ENCODE peak calls at places on chromosomes 7 and 10, in seven cellular contexts. B, S, O, G, J, V and L are unnamed samples.
A peak's percentile ranks its signal among the peaks of the same experiment; 100 is the strongest.

GRCh38 chr10:133401981-133402725 is 8.2 kb downstream of the MTG1 start:
- DNase-seq in B (no peak), S (no peak), O (no peak), G (no peak), J (no peak), V (peak; percentile 27), L (no peak)

GRCh38 chr10:71382757-71383156 is 14.0 kb upstream of the CDH23 start:
- DNase-seq in B (no peak), S (no peak), O (peak; percentile 54), G (no peak), J (no peak), V (no peak), L (no peak)

GRCh38 chr10:48450811-48451466 is 144.5 kb downstream of the MAPK8 start:
- DNase-seq in B (no peak), S (no peak), O (no peak), G (no peak), J (no peak), V (peak; percentile 42), L (no peak)

GRCh38 chr7:66778201-66778600 is 37.7 kb downstream of the RABGEF1 start:
- DNase-seq in B (no peak), S (no peak), O (no peak), G (no peak), J (no peak), V (no peak), L (no peak)

GRCh38 chr10:95628786-95629185 is 27.7 kb downstream of the ALDH18A1 start:
- DNase-seq in B (no peak), S (no peak), O (no peak), G (no peak), J (no peak), V (no peak), L (no peak)

GRCh38 chr7:156192921-156193320 is 380.7 kb upstream of the SHH start:
- DNase-seq in B (no peak), S (peak; percentile 4), O (peak; percentile 62), G (no peak), J (no peak), V (no peak), L (no peak)

GRCh38 chr7:89731751-89732150 is 422.5 kb upstream of the STEAP1 start:
- DNase-seq in B (no peak), S (no peak), O (no peak), G (no peak), J (no peak), V (no peak), L (no peak)

GRCh38 chr7:71404701-71405345 is 272.9 kb downstream of the GALNT17 start:
- DNase-seq in B (no peak), S (no peak), O (no peak), G (no peak), J (no peak), V (no peak), L (no peak)

GRCh38 chr10:50932113-50932512 is 46.7 kb upstream of the A1CF start:
- DNase-seq in B (no peak), S (no peak), O (no peak), G (no peak), J (no peak), V (no peak), L (no peak)

GRCh38 chr7:135321556-135321955 is 87.9 kb downstream of the STRA8 start:
- DNase-seq in B (peak; percentile 62), S (no peak), O (no peak), G (no peak), J (no peak), V (no peak), L (no peak)

GRCh38 chr10:14653271-14654161 is 121.2 kb downstream of the FAM107B start:
- DNase-seq in B (peak; percentile 42), S (no peak), O (no peak), G (no peak), J (no peak), V (no peak), L (peak; percentile 37)

GRCh38 chr7:156376317-156376716 is 264.3 kb upstream of the RNF32 start:
- DNase-seq in B (no peak), S (no peak), O (no peak), G (no peak), J (no peak), V (no peak), L (no peak)

GRCh38 chr7:24781106-24781505 is 23.8 kb upstream of the GSDME start:
- DNase-seq in B (no peak), S (no peak), O (no peak), G (no peak), J (no peak), V (no peak), L (no peak)

GRCh38 chr7:24786306-24786705 is 29.0 kb upstream of the GSDME start:
- DNase-seq in B (no peak), S (no peak), O (no peak), G (no peak), J (no peak), V (no peak), L (no peak)

GRCh38 chr7:24783731-24784130 is 26.5 kb upstream of the GSDME start:
- DNase-seq in B (no peak), S (no peak), O (no peak), G (no peak), J (no peak), V (no peak), L (no peak)

GRCh38 chr7:24786941-24787340 is 29.7 kb upstream of the GSDME start:
- DNase-seq in B (no peak), S (peak; percentile 73), O (no peak), G (no peak), J (no peak), V (no peak), L (no peak)

DNA sequence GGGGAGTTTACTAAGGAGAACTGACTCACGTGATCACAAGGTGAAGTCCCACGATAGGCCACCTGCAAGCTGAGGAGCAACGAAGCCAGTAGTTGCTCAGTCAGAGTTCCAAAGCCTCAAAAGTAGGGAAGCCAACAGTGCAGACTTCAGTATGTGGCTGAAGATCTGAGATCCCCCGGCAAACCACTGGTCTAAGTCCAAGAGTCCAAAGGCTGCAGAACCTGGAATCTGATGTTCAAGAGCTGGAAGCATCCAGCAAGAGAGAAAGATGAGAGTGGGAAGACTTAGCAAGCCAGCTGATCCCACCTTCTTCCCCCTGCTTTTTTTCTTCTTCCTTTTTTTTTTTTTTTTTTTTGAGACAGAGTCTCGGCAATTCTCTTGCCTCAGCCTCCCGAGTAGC is 27.0 kb upstream of the GSDME start:
- DNase-seq in B (no peak), S (no peak), O (no peak), G (no peak), J (no peak), V (no peak), L (no peak)
- TF ChIP-seq JUND in B (no peak), S (no peak), O (no peak), G (no peak), J (no peak), V (no peak), L (no peak)

DNA sequence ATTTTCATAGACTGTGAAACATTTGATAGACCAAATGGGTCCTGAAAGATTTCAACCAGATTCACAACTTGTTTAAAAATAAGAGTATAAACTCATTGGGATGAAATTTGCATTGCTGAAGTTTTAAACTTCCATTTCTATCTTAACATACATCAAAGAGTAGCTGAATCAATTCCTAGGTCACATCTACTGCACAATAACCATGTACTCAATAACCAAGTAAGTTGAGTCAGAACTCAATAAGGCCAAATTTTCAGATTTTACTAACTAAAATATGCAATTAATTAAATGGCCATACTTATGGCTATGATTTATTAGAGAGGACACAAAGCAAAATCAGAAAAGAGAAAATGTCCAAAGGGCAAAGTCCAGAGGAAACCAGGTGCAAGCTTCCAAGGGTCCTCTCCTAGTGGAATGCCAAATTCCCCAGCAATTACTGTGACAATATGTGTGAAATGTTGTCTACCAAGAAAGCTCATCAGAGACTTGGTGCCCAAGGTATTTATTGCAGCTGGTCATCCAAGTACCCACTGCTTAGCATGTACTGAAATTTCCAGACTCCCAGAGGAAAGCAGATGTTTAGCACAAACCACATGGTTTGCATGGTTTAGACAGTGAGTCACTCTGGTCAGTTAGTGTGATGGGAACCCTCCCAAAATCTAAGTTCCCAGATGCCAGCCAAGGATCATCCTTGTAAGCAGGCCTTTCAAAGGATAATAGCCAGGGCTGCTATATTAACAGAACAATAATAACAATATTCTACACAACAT is 238.9 kb downstream of the IPMK start:
- DNase-seq in B (no peak), S (no peak), O (no peak), G (no peak), J (no peak), V (no peak), L (peak; percentile 47)
- TF ChIP-seq JUND in B (peak; percentile 54), S (no peak), O (no peak), G (no peak), J (no peak), V (no peak), L (no peak)

DNA sequence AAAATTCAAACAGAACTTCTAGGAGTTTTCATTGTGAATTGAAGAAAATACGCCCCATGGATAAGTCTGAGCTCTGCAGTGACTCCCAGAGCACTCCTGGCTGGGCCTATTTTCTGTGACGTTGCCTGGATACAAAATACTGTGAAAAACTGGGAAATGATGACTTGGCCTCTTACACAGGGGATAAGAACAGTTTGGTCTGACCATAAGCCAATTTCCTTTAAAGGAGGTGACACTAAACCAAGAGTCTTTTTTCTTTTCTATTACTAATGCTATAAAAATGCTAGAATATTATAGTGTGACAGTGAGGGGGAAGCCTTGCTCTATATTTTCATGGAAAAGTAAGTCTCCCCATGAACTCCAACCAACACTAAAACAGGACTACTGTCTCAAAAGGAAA is 45.6 kb downstream of the MYOF start:
- DNase-seq in B (no peak), S (no peak), O (no peak), G (no peak), J (no peak), V (no peak), L (no peak)
- TF ChIP-seq JUND in B (no peak), S (no peak), O (no peak), G (no peak), J (no peak), V (no peak), L (no peak)

GRCh38 chr7:22842973-22843372 is 20.3 kb upstream of the TOMM7 start:
- DNase-seq in B (no peak), S (no peak), O (no peak), G (no peak), J (no peak), V (no peak), L (no peak)

GRCh38 chr7:22845221-22845844 is 22.7 kb upstream of the TOMM7 start:
- DNase-seq in B (no peak), S (no peak), O (no peak), G (no peak), J (no peak), V (no peak), L (no peak)

GRCh38 chr7:22841954-22842353 is 19.3 kb upstream of the TOMM7 start:
- DNase-seq in B (no peak), S (no peak), O (no peak), G (no peak), J (no peak), V (no peak), L (no peak)

GRCh38 chr7:22843681-22844309 is 21.1 kb upstream of the TOMM7 start:
- DNase-seq in B (no peak), S (no peak), O (no peak), G (no peak), J (no peak), V (no peak), L (no peak)

DNA sequence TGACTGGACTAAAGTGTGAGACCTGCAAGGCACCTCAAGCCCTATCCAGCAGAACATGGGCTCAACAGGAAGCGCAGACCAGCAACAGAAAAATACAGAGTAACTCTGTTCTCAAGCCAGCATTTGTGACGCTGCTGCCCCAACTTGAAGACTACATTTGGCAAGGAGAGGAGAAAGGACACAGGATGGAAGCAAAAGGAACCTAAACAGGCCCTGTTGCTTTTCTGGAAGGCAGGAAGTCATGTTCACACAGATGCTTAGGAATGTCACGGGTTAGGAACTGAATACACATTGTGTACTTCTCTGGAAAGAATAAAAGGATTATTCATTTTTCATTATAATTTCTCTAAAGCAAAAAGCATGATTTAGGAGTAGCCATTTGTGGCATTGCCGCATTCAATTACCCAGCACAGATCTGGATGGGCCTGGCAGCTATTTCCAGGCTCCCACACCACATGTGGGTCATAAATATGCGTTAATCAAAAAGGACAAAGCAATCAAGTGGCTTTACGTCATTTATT is 19.8 kb upstream of the TOMM7 start:
- DNase-seq in B (no peak), S (no peak), O (no peak), G (no peak), J (no peak), V (no peak), L (no peak)
- TF ChIP-seq JUND in B (no peak), S (no peak), O (no peak), G (no peak), J (no peak), V (no peak), L (no peak)